ENCODE peak calls at places on chromosomes 3 and 15, in nine cellular contexts. S, N, W, M, Y, X, Z, L and K are unnamed samples.

GRCh38 chr3:187770224-187770623 is 25.0 kb upstream of the BCL6 start:
- DNase-seq in M (no peak), W (no peak), X (no peak), S (no peak), N (no peak), Y (no peak), Z (no peak), L (no peak), K (peak; percentile 11)

GRCh38 chr3:132246212-132246611 is 71.0 kb upstream of the ACP3 start:
- DNase-seq in M (no peak), N (no peak), S (no peak), W (no peak), X (no peak), Z (no peak), Y (no peak), L (no peak), K (no peak)

GRCh38 chr3:159637895-159638542 is 350.6 kb upstream of the IL12A start:
- DNase-seq in L (no peak), X (no peak), Z (no peak), N (peak; percentile 53), Y (no peak), M (no peak), S (no peak), W (no peak), K (no peak)

GRCh38 chr3:158920375-158920774 is 118.5 kb downstream of the MFSD1 start:
- DNase-seq in Y (no peak), S (no peak), Z (no peak), M (no peak), W (no peak), X (no peak), L (no peak), N (peak; percentile 13), K (no peak)

GRCh38 chr3:188955919-188956318 is 215.9 kb upstream of the TPRG1 start:
- DNase-seq in W (no peak), Y (no peak), L (no peak), X (no peak), M (no peak), S (no peak), N (no peak), Z (no peak), K (no peak)

GRCh38 chr3:32443471-32443870 is 51.8 kb downstream of the CMTM7 start:
- DNase-seq in N (peak; percentile 82), S (no peak), W (no peak), Y (no peak), L (no peak), Z (no peak), M (no peak), X (no peak), K (no peak)

GRCh38 chr15:67101981-67102929 is 36.9 kb downstream of the SMAD3 start:
- DNase-seq in X (no peak), Y (no peak), W (no peak), L (no peak), M (no peak), Z (no peak), S (no peak), N (peak; percentile 45), K (peak; percentile 25)

GRCh38 chr3:21752749-21753347 is 1.8 kb upstream of the ZNF385D start:
- DNase-seq in N (peak; percentile 74), M (no peak), W (no peak), L (no peak), Z (no peak), S (peak; percentile 44), X (no peak), Y (peak; percentile 27), K (no peak)

GRCh38 chr3:194287977-194288706 is 63.0 kb downstream of the CPN2 start:
- DNase-seq in L (no peak), M (no peak), Z (no peak), Y (no peak), N (no peak), W (no peak), S (no peak), X (no peak), K (no peak)

GRCh38 chr15:89785064-89785770 is 9.1 kb downstream of the MESP2 start:
- DNase-seq in X (no peak), L (no peak), Z (no peak), S (no peak), W (no peak), Y (no peak), N (peak; percentile 58), M (no peak), K (no peak)

GRCh38 chr3:46423588-46423987 is 16.5 kb downstream of the CCRL2 start:
- DNase-seq in L (no peak), S (no peak), N (peak; percentile 97), X (no peak), Y (peak; percentile 56), M (no peak), Z (no peak), W (no peak), K (no peak)

GRCh38 chr3:42035816-42036482 is 55.2 kb upstream of the TRAK1 start:
- DNase-seq in M (no peak), X (no peak), W (no peak), S (no peak), Y (no peak), Z (no peak), L (no peak), N (no peak), K (no peak)

GRCh38 chr3:71057526-71057894 is 526.0 kb downstream of the FOXP1 start:
- DNase-seq in S (no peak), W (no peak), L (no peak), M (no peak), X (no peak), N (peak; percentile 66), Y (no peak), Z (no peak), K (no peak)

GRCh38 chr3:2360815-2361214 is 262.1 kb downstream of the CNTN4 start:
- DNase-seq in L (no peak), W (no peak), X (no peak), Y (no peak), N (peak; percentile 40), M (no peak), Z (no peak), S (no peak), K (no peak)

GRCh38 chr15:33473005-33473404 is 162.2 kb downstream of the RYR3 start:
- DNase-seq in N (no peak), X (no peak), Z (no peak), L (no peak), W (no peak), S (no peak), M (no peak), Y (no peak), K (no peak)

GRCh38 chr3:117563063-117563462 is 853.5 kb downstream of the TUSC7 start:
- DNase-seq in W (no peak), M (no peak), S (no peak), X (no peak), L (no peak), N (no peak), Y (no peak), Z (no peak), K (no peak)

GRCh38 chr3:168581718-168582332 is 486.1 kb upstream of the GOLIM4 start:
- DNase-seq in Z (no peak), W (no peak), N (no peak), S (no peak), Y (peak; percentile 51), L (no peak), M (no peak), X (no peak), K (no peak)

GRCh38 chr3:101038393-101038792 is 45.2 kb upstream of the ABI3BP start:
- DNase-seq in X (no peak), M (no peak), S (no peak), N (no peak), W (no peak), L (no peak), Y (no peak), Z (no peak), K (no peak)

GRCh38 chr3:107950413-107950812 is 140.4 kb downstream of the CD47 start:
- DNase-seq in S (no peak), N (no peak), Y (no peak), X (no peak), M (no peak), L (no peak), Z (no peak), W (no peak), K (no peak)

GRCh38 chr15:55279746-55280351 is 9.8 kb downstream of the RAB27A start:
- DNase-seq in X (peak; percentile 21), S (peak; percentile 44), L (no peak), M (no peak), N (peak; percentile 87), Y (no peak), Z (no peak), W (no peak), K (peak; percentile 33)

GRCh38 chr3:141012571-141012970 is 38.6 kb upstream of the SPSB4 start:
- DNase-seq in Z (no peak), N (no peak), S (no peak), L (no peak), W (no peak), Y (no peak), X (no peak), M (no peak), K (no peak)